ENCODE peak calls at places on chromosomes 3 and 15, in nine cellular contexts. A, Y, R, D, M, H, Z, O and C are unnamed samples.

GRCh38 chr3:50167069-50167781 is 12.1 kb downstream of the SEMA3F start:
- DNase-seq in O (no peak), M (peak; percentile 55), Z (no peak), D (no peak), A (no peak), Y (peak; percentile 46), R (no peak), H (no peak), C (no peak)

GRCh38 chr15:38613085-38613484 is 48.5 kb upstream of the RASGRP1 start:
- DNase-seq in Y (no peak), H (no peak), R (no peak), D (no peak), O (no peak), M (no peak), A (no peak), Z (no peak), C (no peak)

GRCh38 chr15:69359724-69360123 is 54.4 kb upstream of the KIF23 start:
- DNase-seq in D (no peak), O (no peak), A (peak; percentile 28), Y (no peak), R (no peak), Z (no peak), M (no peak), H (no peak), C (no peak)

GRCh38 chr15:90619939-90620338 is 90.2 kb downstream of the CRTC3 start:
- DNase-seq in M (no peak), H (no peak), Y (no peak), R (no peak), O (no peak), Z (no peak), A (no peak), D (no peak), C (no peak)

GRCh38 chr15:89333959-89334509 is 590 bp downstream of the POLG start:
- DNase-seq in D (no peak), O (no peak), M (no peak), A (peak; percentile 17), H (no peak), R (no peak), Y (no peak), Z (no peak), C (no peak)

GRCh38 chr3:123229145-123229544 is 27.4 kb downstream of the SEC22A start:
- DNase-seq in Y (no peak), H (no peak), A (peak; percentile 13), Z (no peak), M (no peak), D (no peak), R (no peak), O (no peak), C (no peak)

GRCh38 chr3:12363397-12364195 is 74.7 kb downstream of the PPARG start:
- DNase-seq in D (no peak), Z (no peak), Y (no peak), A (peak; percentile 16), M (no peak), H (no peak), O (no peak), R (no peak), C (no peak)

GRCh38 chr3:189967254-189967865 is 153.3 kb downstream of the P3H2 start:
- DNase-seq in R (no peak), D (no peak), A (peak; percentile 77), Z (peak; percentile 39), Y (peak; percentile 68), H (no peak), M (no peak), O (no peak), C (no peak)

GRCh38 chr15:99016680-99017321 is 9.2 kb upstream of the PGPEP1L start:
- DNase-seq in O (peak; percentile 77), D (no peak), M (no peak), Z (peak; percentile 37), A (peak; percentile 65), H (peak; percentile 17), Y (no peak), R (peak; percentile 34), C (peak; percentile 66)

GRCh38 chr3:183460059-183461052 is 31.9 kb upstream of the MCF2L2 start:
- DNase-seq in M (no peak), H (no peak), A (no peak), D (no peak), Z (no peak), O (no peak), Y (no peak), R (no peak), C (no peak)

GRCh38 chr15:90774731-90775521 is 57.8 kb downstream of the BLM start:
- DNase-seq in R (peak; percentile 8), Y (no peak), H (peak; percentile 26), O (no peak), D (no peak), A (peak; percentile 62), Z (no peak), M (no peak), C (peak; percentile 32)

GRCh38 chr15:73051811-73052678 is at the start of gene NEO1:
- DNase-seq in M (peak; percentile 97), D (peak; percentile 94), A (peak; percentile 58), Z (peak; percentile 85), H (no peak), O (peak; percentile 94), Y (peak; percentile 98), R (peak; percentile 62), C (no peak)

GRCh38 chr3:85110393-85110792 is 151.6 kb downstream of the CADM2 start:
- DNase-seq in Z (no peak), H (no peak), R (no peak), M (no peak), Y (no peak), A (no peak), O (no peak), D (no peak), C (no peak)

GRCh38 chr3:26505399-26505798 is 117.2 kb upstream of the LRRC3B start:
- DNase-seq in D (no peak), R (no peak), Z (no peak), Y (no peak), H (no peak), O (no peak), A (no peak), M (no peak), C (no peak)

GRCh38 chr3:182129745-182130144 is 418.0 kb downstream of the SOX2 start:
- DNase-seq in D (no peak), Z (no peak), A (no peak), O (no peak), H (no peak), Y (peak; percentile 34), M (no peak), R (no peak), C (no peak)

GRCh38 chr15:66779331-66780009 is 77.4 kb downstream of the SMAD6 start:
- DNase-seq in A (no peak), R (no peak), Z (no peak), O (no peak), H (no peak), Y (no peak), M (no peak), D (no peak), C (no peak)

GRCh38 chr15:90681480-90681879 is 35.7 kb upstream of the BLM start:
- DNase-seq in M (no peak), A (peak; percentile 93), H (no peak), D (peak; percentile 31), R (peak; percentile 12), O (no peak), Y (no peak), Z (no peak), C (peak; percentile 46)

GRCh38 chr15:58221591-58222241 is 83.5 kb downstream of the AQP9 start:
- DNase-seq in Y (peak; percentile 52), O (no peak), R (no peak), Z (no peak), M (peak; percentile 34), H (no peak), D (no peak), A (peak; percentile 54), C (no peak)

GRCh38 chr3:155241559-155241958 is 51.9 kb downstream of the STRIT1 start:
- DNase-seq in M (no peak), R (no peak), Y (no peak), Z (no peak), A (peak; percentile 83), O (no peak), H (no peak), D (no peak), C (no peak)

GRCh38 chr3:131582438-131582837 is 79.7 kb upstream of the MRPL3 start:
- DNase-seq in H (no peak), O (no peak), Z (no peak), M (no peak), A (no peak), Y (no peak), R (no peak), D (no peak), C (no peak)

GRCh38 chr3:137970914-137971831 is 38.8 kb upstream of the CLDN18 start:
- DNase-seq in H (no peak), Z (peak; percentile 59), Y (peak; percentile 88), D (peak; percentile 92), O (peak; percentile 90), A (peak; percentile 61), M (peak; percentile 92), R (peak; percentile 48), C (no peak)

GRCh38 chr3:187456268-187456667 is 88.1 kb downstream of the RTP4 start:
- DNase-seq in O (no peak), A (peak; percentile 58), M (peak; percentile 17), H (no peak), D (no peak), Z (peak; percentile 57), Y (no peak), R (no peak), C (no peak)

GRCh38 chr3:197465996-197466549 is 89.7 kb downstream of the BDH1 start:
- DNase-seq in O (no peak), A (peak; percentile 69), Y (no peak), Z (no peak), M (no peak), D (peak; percentile 1), R (no peak), H (no peak), C (no peak)

GRCh38 chr3:6605245-6605644 is 255.7 kb upstream of the GRM7 start:
- DNase-seq in D (no peak), H (no peak), M (no peak), O (no peak), Y (no peak), Z (no peak), A (no peak), R (no peak), C (no peak)

GRCh38 chr3:40631341-40631995 is 106.7 kb downstream of the ZNF621 start:
- DNase-seq in Y (no peak), O (no peak), A (no peak), M (no peak), D (no peak), R (no peak), H (no peak), Z (no peak), C (no peak)

GRCh38 chr15:67165653-67166260 is 88.7 kb downstream of the AAGAB start:
- DNase-seq in Z (no peak), O (no peak), Y (peak; percentile 44), M (no peak), H (no peak), R (no peak), D (no peak), A (peak; percentile 86), C (no peak)

GRCh38 chr3:118505784-118506183 is 528.9 kb downstream of the IGSF11 start:
- DNase-seq in H (peak; percentile 1), Z (no peak), Y (no peak), R (no peak), A (no peak), O (no peak), D (no peak), M (no peak), C (no peak)

GRCh38 chr3:114790752-114791151 is 356.3 kb downstream of the ZBTB20 start:
- DNase-seq in O (no peak), D (no peak), R (no peak), Z (no peak), H (no peak), Y (no peak), M (no peak), A (no peak), C (no peak)

GRCh38 chr3:111906667-111907066 is 47.6 kb downstream of the PHLDB2 start:
- DNase-seq in Y (no peak), H (no peak), R (no peak), D (no peak), A (no peak), O (no peak), Z (no peak), M (no peak), C (no peak)

GRCh38 chr3:38643592-38643991 is 5.9 kb downstream of the SCN5A start:
- DNase-seq in D (no peak), R (no peak), Y (no peak), A (no peak), Z (no peak), M (no peak), O (no peak), H (no peak), C (no peak)

GRCh38 chr15:49467782-49468181 is 44.7 kb downstream of the FGF7 start:
- DNase-seq in D (no peak), M (no peak), H (no peak), Z (no peak), O (no peak), R (no peak), Y (no peak), A (peak; percentile 47), C (no peak)